ENCODE peak calls at places on chromosomes 6 and 20, in seven cellular contexts. U is AG09319; M is neuronal stem cell; R is activated CD8-positive, alpha-beta memory T cell treated with anti-CD3 and anti-CD28 coated beads, Interleukin-2, amount 50 U/mL, for 48 hours; G is left cardiac atrium; W is NCI-H69; N is stimulated activated naive B cell treated with anti-CD40 and anti-IgM and Interleukin-4, amounts not matched to agents 10 μg/mL and 1 μg/mL and 100 μg/mL, for 72 hours. F is an unnamed sample.

GRCh38 chr20:45336530-45337366 is 11.5 kb downstream of the SDC4 start:
- DNase-seq in R (no peak), U (peak), M (no peak), W (no peak), N (no peak), G (peak), F (no peak)

GRCh38 chr6:3608159-3608558 is 143.4 kb downstream of the PXDC1 start:
- DNase-seq in M (no peak), U (no peak), W (peak), N (no peak), G (no peak), R (no peak), F (no peak)

GRCh38 chr6:53544050-53544499 is 826 bp downstream of the GCLC start:
- DNase-seq in U (no peak), M (peak), G (no peak), N (no peak), W (peak), R (no peak), F (no peak)

GRCh38 chr6:148968636-148969270 is 221.9 kb downstream of the UST start:
- DNase-seq in R (no peak), M (no peak), N (no peak), U (no peak), W (no peak), G (no peak), F (no peak)

GRCh38 chr6:158016571-158017383 is 35.1 kb downstream of the SYNJ2 start:
- DNase-seq in U (no peak), W (peak), M (no peak), G (no peak), N (no peak), R (no peak), F (no peak)

GRCh38 chr6:16704706-16705402 is 56.4 kb downstream of the ATXN1 start:
- DNase-seq in M (no peak), N (no peak), G (no peak), W (no peak), R (peak), U (no peak), F (no peak)

GRCh38 chr6:151609146-151609962 is 115.5 kb downstream of the CCDC170 start:
- DNase-seq in W (no peak), U (no peak), M (no peak), R (no peak), N (no peak), G (peak), F (no peak)

GRCh38 chr6:160767019-160767646 is 65.1 kb downstream of the PLG start:
- DNase-seq in R (peak), M (peak), N (peak), G (peak), U (peak), W (peak), F (no peak)

GRCh38 chr6:3005077-3005476 is 5.4 kb downstream of the NQO2 start:
- DNase-seq in M (no peak), R (no peak), U (no peak), W (no peak), N (no peak), G (no peak), F (no peak)

F was measured in CD8-positive, alpha-beta T cell.